ENCODE peak calls at places on chromosomes 5 and 9, in five cellular contexts. One of them, this sample, is unnamed.

GRCh38 chr5:151741678-151742423 is 16.6 kb downstream of the ATOX1 start:
- DNase-seq in HAP-1: no peak
- DNase-seq in NCI-H2107: no peak
- DNase-seq in activated CD4-positive, alpha-beta T cell treated with anti-CD3 and anti-CD28 coated beads, Interleukin-2, amount 50 U/mL, for 1 hour: no peak
- DNase-seq in A172: peak
- DNase-seq in this sample: no peak

GRCh38 chr5:144227363-144227762 is 56.7 kb downstream of the KCTD16 start:
- DNase-seq in A172: no peak
- DNase-seq in activated CD4-positive, alpha-beta T cell treated with anti-CD3 and anti-CD28 coated beads, Interleukin-2, amount 50 U/mL, for 1 hour: no peak
- DNase-seq in NCI-H2107: no peak
- DNase-seq in HAP-1: no peak
- DNase-seq in this sample: no peak

GRCh38 chr5:168076561-168076991 is 214.9 kb upstream of the WWC1 start:
- DNase-seq in HAP-1: no peak
- DNase-seq in activated CD4-positive, alpha-beta T cell treated with anti-CD3 and anti-CD28 coated beads, Interleukin-2, amount 50 U/mL, for 1 hour: no peak
- DNase-seq in NCI-H2107: no peak
- DNase-seq in A172: no peak
- DNase-seq in this sample: no peak

GRCh38 chr5:175642998-175643397 is 14.9 kb upstream of the HRH2 start:
- DNase-seq in activated CD4-positive, alpha-beta T cell treated with anti-CD3 and anti-CD28 coated beads, Interleukin-2, amount 50 U/mL, for 1 hour: no peak
- DNase-seq in A172: no peak
- DNase-seq in HAP-1: no peak
- DNase-seq in NCI-H2107: no peak
- DNase-seq in this sample: no peak

GRCh38 chr9:70947086-70947485 is 174.3 kb downstream of the TRPM3 start:
- DNase-seq in HAP-1: no peak
- DNase-seq in NCI-H2107: no peak
- DNase-seq in activated CD4-positive, alpha-beta T cell treated with anti-CD3 and anti-CD28 coated beads, Interleukin-2, amount 50 U/mL, for 1 hour: no peak
- DNase-seq in A172: peak
- DNase-seq in this sample: no peak

GRCh38 chr9:121340676-121341392 is 29.2 kb downstream of the STOM start:
- DNase-seq in activated CD4-positive, alpha-beta T cell treated with anti-CD3 and anti-CD28 coated beads, Interleukin-2, amount 50 U/mL, for 1 hour: no peak
- DNase-seq in NCI-H2107: no peak
- DNase-seq in A172: no peak
- DNase-seq in HAP-1: no peak
- DNase-seq in this sample: no peak

GRCh38 chr9:74755999-74756398 is 131.7 kb downstream of the TRPM6 start:
- DNase-seq in activated CD4-positive, alpha-beta T cell treated with anti-CD3 and anti-CD28 coated beads, Interleukin-2, amount 50 U/mL, for 1 hour: no peak
- DNase-seq in HAP-1: no peak
- DNase-seq in NCI-H2107: no peak
- DNase-seq in A172: no peak
- DNase-seq in this sample: no peak

GRCh38 chr5:138752341-138752950 is 779 bp upstream of the CTNNA1 start:
- DNase-seq in A172: no peak
- DNase-seq in NCI-H2107: no peak
- DNase-seq in activated CD4-positive, alpha-beta T cell treated with anti-CD3 and anti-CD28 coated beads, Interleukin-2, amount 50 U/mL, for 1 hour: no peak
- DNase-seq in HAP-1: peak
- DNase-seq in this sample: no peak

GRCh38 chr5:30592833-30593232 is 600.7 kb upstream of the CDH6 start:
- DNase-seq in HAP-1: no peak
- DNase-seq in activated CD4-positive, alpha-beta T cell treated with anti-CD3 and anti-CD28 coated beads, Interleukin-2, amount 50 U/mL, for 1 hour: no peak
- DNase-seq in A172: no peak
- DNase-seq in NCI-H2107: no peak
- DNase-seq in this sample: no peak

GRCh38 chr9:17219261-17219660 is 84.4 kb downstream of the CNTLN start:
- DNase-seq in HAP-1: no peak
- DNase-seq in NCI-H2107: no peak
- DNase-seq in activated CD4-positive, alpha-beta T cell treated with anti-CD3 and anti-CD28 coated beads, Interleukin-2, amount 50 U/mL, for 1 hour: no peak
- DNase-seq in A172: no peak
- DNase-seq in this sample: no peak

GRCh38 chr5:106759581-106759980 is 911.2 kb downstream of the EFNA5 start:
- DNase-seq in NCI-H2107: no peak
- DNase-seq in HAP-1: no peak
- DNase-seq in activated CD4-positive, alpha-beta T cell treated with anti-CD3 and anti-CD28 coated beads, Interleukin-2, amount 50 U/mL, for 1 hour: no peak
- DNase-seq in A172: peak
- DNase-seq in this sample: no peak

This sample was measured in cortex of kidney.